ENCODE peak calls at places on chromosomes 7 and 10, in eight cellular contexts. One of them, this sample, is unnamed.

GRCh38 chr7:66921396-66921917 is 432 bp downstream of the TMEM248 start:
- DNase-seq in fibroblast of lung: peak
- DNase-seq in neural progenitor cell: no peak
- DNase-seq in GM06990: peak
- DNase-seq in cardiac fibroblast: peak
- DNase-seq in transverse colon: peak
- DNase-seq in gastrocnemius medialis: no peak
- DNase-seq in PC-9: no peak
- DNase-seq in this sample: no peak

GRCh38 chr7:18495412-18496335 is at the start of gene HDAC9:
- DNase-seq in fibroblast of lung: peak
- DNase-seq in neural progenitor cell: peak
- DNase-seq in GM06990: peak
- DNase-seq in cardiac fibroblast: peak
- DNase-seq in transverse colon: peak
- DNase-seq in gastrocnemius medialis: peak
- DNase-seq in PC-9: no peak
- DNase-seq in this sample: no peak

GRCh38 chr10:46525824-46526681 is 30.4 kb downstream of the GPRIN2 start:
- DNase-seq in fibroblast of lung: peak
- DNase-seq in neural progenitor cell: no peak
- DNase-seq in GM06990: no peak
- DNase-seq in cardiac fibroblast: no peak
- DNase-seq in transverse colon: no peak
- DNase-seq in gastrocnemius medialis: no peak
- DNase-seq in PC-9: no peak
- DNase-seq in this sample: no peak

GRCh38 chr10:27393961-27394360 is 110.1 kb upstream of the RAB18 start:
- DNase-seq in fibroblast of lung: no peak
- DNase-seq in neural progenitor cell: no peak
- DNase-seq in GM06990: no peak
- DNase-seq in cardiac fibroblast: no peak
- DNase-seq in transverse colon: no peak
- DNase-seq in gastrocnemius medialis: no peak
- DNase-seq in PC-9: no peak
- DNase-seq in this sample: no peak

GRCh38 chr7:128302110-128302509 is 41.6 kb downstream of the RBM28 start:
- DNase-seq in fibroblast of lung: peak
- DNase-seq in neural progenitor cell: no peak
- DNase-seq in GM06990: no peak
- DNase-seq in cardiac fibroblast: no peak
- DNase-seq in transverse colon: no peak
- DNase-seq in gastrocnemius medialis: no peak
- DNase-seq in PC-9: no peak
- DNase-seq in this sample: no peak

GRCh38 chr7:69109131-69109740 is 489.0 kb upstream of the AUTS2 start:
- DNase-seq in fibroblast of lung: peak
- DNase-seq in neural progenitor cell: no peak
- DNase-seq in GM06990: no peak
- DNase-seq in cardiac fibroblast: no peak
- DNase-seq in transverse colon: no peak
- DNase-seq in gastrocnemius medialis: no peak
- DNase-seq in PC-9: no peak
- DNase-seq in this sample: no peak

GRCh38 chr7:55017841-55018240 is 976 bp upstream of the EGFR start:
- DNase-seq in fibroblast of lung: no peak
- DNase-seq in neural progenitor cell: no peak
- DNase-seq in GM06990: no peak
- DNase-seq in cardiac fibroblast: no peak
- DNase-seq in transverse colon: no peak
- DNase-seq in gastrocnemius medialis: no peak
- DNase-seq in PC-9: no peak
- DNase-seq in this sample: no peak

GRCh38 chr10:12741255-12741915 is 260.1 kb downstream of the CCDC3 start:
- DNase-seq in fibroblast of lung: no peak
- DNase-seq in neural progenitor cell: no peak
- DNase-seq in GM06990: no peak
- DNase-seq in cardiac fibroblast: peak
- DNase-seq in transverse colon: no peak
- DNase-seq in gastrocnemius medialis: peak
- DNase-seq in PC-9: no peak
- DNase-seq in this sample: no peak

GRCh38 chr7:114488696-114489095 is 74.1 kb downstream of the FOXP2 start:
- DNase-seq in fibroblast of lung: no peak
- DNase-seq in neural progenitor cell: no peak
- DNase-seq in GM06990: no peak
- DNase-seq in cardiac fibroblast: no peak
- DNase-seq in transverse colon: no peak
- DNase-seq in gastrocnemius medialis: no peak
- DNase-seq in PC-9: no peak
- DNase-seq in this sample: no peak

GRCh38 chr7:1355568-1356340 is 103.5 kb downstream of the MICALL2 start:
- DNase-seq in fibroblast of lung: no peak
- DNase-seq in neural progenitor cell: no peak
- DNase-seq in GM06990: no peak
- DNase-seq in cardiac fibroblast: no peak
- DNase-seq in transverse colon: peak
- DNase-seq in gastrocnemius medialis: no peak
- DNase-seq in PC-9: no peak
- DNase-seq in this sample: no peak

GRCh38 chr7:44293561-44294324 is 31.7 kb downstream of the CAMK2B start:
- DNase-seq in fibroblast of lung: no peak
- DNase-seq in neural progenitor cell: peak
- DNase-seq in GM06990: no peak
- DNase-seq in cardiac fibroblast: no peak
- DNase-seq in transverse colon: peak
- DNase-seq in gastrocnemius medialis: peak
- DNase-seq in PC-9: no peak
- DNase-seq in this sample: no peak

GRCh38 chr7:5578441-5579024 is 154.9 kb upstream of the TNRC18 start:
- DNase-seq in fibroblast of lung: no peak
- DNase-seq in neural progenitor cell: no peak
- DNase-seq in GM06990: no peak
- DNase-seq in cardiac fibroblast: no peak
- DNase-seq in transverse colon: no peak
- DNase-seq in gastrocnemius medialis: no peak
- DNase-seq in PC-9: no peak
- DNase-seq in this sample: no peak

GRCh38 chr7:13540429-13540828 is 449.0 kb downstream of the ETV1 start:
- DNase-seq in fibroblast of lung: peak
- DNase-seq in neural progenitor cell: no peak
- DNase-seq in GM06990: no peak
- DNase-seq in cardiac fibroblast: peak
- DNase-seq in transverse colon: no peak
- DNase-seq in gastrocnemius medialis: no peak
- DNase-seq in PC-9: no peak
- DNase-seq in this sample: no peak

GRCh38 chr10:21173964-21174669 is 277.0 kb upstream of the NEBL start:
- DNase-seq in fibroblast of lung: peak
- DNase-seq in neural progenitor cell: peak
- DNase-seq in GM06990: peak
- DNase-seq in cardiac fibroblast: peak
- DNase-seq in transverse colon: peak
- DNase-seq in gastrocnemius medialis: no peak
- DNase-seq in PC-9: peak
- DNase-seq in this sample: no peak

GRCh38 chr7:129989466-129989865 is 36.7 kb upstream of the UBE2H start:
- DNase-seq in fibroblast of lung: peak
- DNase-seq in neural progenitor cell: no peak
- DNase-seq in GM06990: peak
- DNase-seq in cardiac fibroblast: no peak
- DNase-seq in transverse colon: no peak
- DNase-seq in gastrocnemius medialis: no peak
- DNase-seq in PC-9: peak
- DNase-seq in this sample: no peak

GRCh38 chr10:97373456-97373855 is 27.7 kb downstream of the RRP12 start:
- DNase-seq in fibroblast of lung: no peak
- DNase-seq in neural progenitor cell: no peak
- DNase-seq in GM06990: no peak
- DNase-seq in cardiac fibroblast: no peak
- DNase-seq in transverse colon: no peak
- DNase-seq in gastrocnemius medialis: no peak
- DNase-seq in PC-9: no peak
- DNase-seq in this sample: no peak

GRCh38 chr10:125149278-125150047 is 10.9 kb downstream of the CTBP2 start:
- DNase-seq in fibroblast of lung: peak
- DNase-seq in neural progenitor cell: no peak
- DNase-seq in GM06990: no peak
- DNase-seq in cardiac fibroblast: peak
- DNase-seq in transverse colon: peak
- DNase-seq in gastrocnemius medialis: peak
- DNase-seq in PC-9: no peak
- DNase-seq in this sample: no peak

GRCh38 chr10:72981882-72982529 is 27.4 kb upstream of the PLA2G12B start:
- DNase-seq in fibroblast of lung: no peak
- DNase-seq in neural progenitor cell: no peak
- DNase-seq in GM06990: no peak
- DNase-seq in cardiac fibroblast: peak
- DNase-seq in transverse colon: no peak
- DNase-seq in gastrocnemius medialis: peak
- DNase-seq in PC-9: no peak
- DNase-seq in this sample: no peak

GRCh38 chr10:72980348-72980747 is 25.7 kb upstream of the PLA2G12B start:
- DNase-seq in fibroblast of lung: no peak
- DNase-seq in neural progenitor cell: no peak
- DNase-seq in GM06990: no peak
- DNase-seq in cardiac fibroblast: no peak
- DNase-seq in transverse colon: no peak
- DNase-seq in gastrocnemius medialis: peak
- DNase-seq in PC-9: no peak
- DNase-seq in this sample: no peak

GRCh38 chr10:72976886-72977285 is 22.3 kb upstream of the PLA2G12B start:
- DNase-seq in fibroblast of lung: no peak
- DNase-seq in neural progenitor cell: no peak
- DNase-seq in GM06990: no peak
- DNase-seq in cardiac fibroblast: no peak
- DNase-seq in transverse colon: no peak
- DNase-seq in gastrocnemius medialis: no peak
- DNase-seq in PC-9: no peak
- DNase-seq in this sample: no peak

GRCh38 chr10:72981028-72981881 is 26.6 kb upstream of the PLA2G12B start:
- DNase-seq in fibroblast of lung: no peak
- DNase-seq in neural progenitor cell: no peak
- DNase-seq in GM06990: no peak
- DNase-seq in cardiac fibroblast: no peak
- DNase-seq in transverse colon: no peak
- DNase-seq in gastrocnemius medialis: peak
- DNase-seq in PC-9: no peak
- DNase-seq in this sample: no peak

DNA sequence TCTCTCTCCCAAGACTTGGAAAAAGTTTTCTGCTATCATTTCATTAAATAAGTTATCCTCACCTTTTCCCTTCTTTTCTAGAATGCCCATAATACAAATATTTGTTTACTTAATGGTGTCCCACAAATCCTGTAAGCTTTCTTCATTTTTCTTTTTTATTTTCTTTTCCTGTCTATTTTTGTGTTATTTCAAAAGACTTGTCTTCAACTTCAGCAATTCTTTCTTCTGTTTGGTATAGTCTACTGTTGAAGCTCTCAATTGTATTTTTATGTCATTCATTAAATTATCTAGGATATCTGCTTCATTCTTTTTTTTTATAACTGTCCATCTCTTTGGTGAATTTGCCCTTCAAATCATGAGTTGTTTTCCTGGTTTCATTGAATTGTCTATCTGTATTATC is 25.1 kb upstream of the PLA2G12B start:
- DNase-seq in fibroblast of lung: no peak
- DNase-seq in neural progenitor cell: no peak
- DNase-seq in GM06990: no peak
- DNase-seq in cardiac fibroblast: no peak
- DNase-seq in transverse colon: no peak
- DNase-seq in gastrocnemius medialis: no peak
- DNase-seq in PC-9: no peak
- DNase-seq in this sample: no peak
- H3K4me3 ChIP-seq in fibroblast of lung: no peak
- H3K4me3 ChIP-seq in neural progenitor cell: no peak
- H3K4me3 ChIP-seq in GM06990: no peak
- H3K4me3 ChIP-seq in cardiac fibroblast: no peak
- H3K4me3 ChIP-seq in transverse colon: no peak
- H3K4me3 ChIP-seq in gastrocnemius medialis: no peak
- H3K4me3 ChIP-seq in PC-9: no peak
- H3K4me3 ChIP-seq in this sample: no peak

GRCh38 chr7:87213801-87214200 is 5.7 kb downstream of the TMEM243 start:
- DNase-seq in fibroblast of lung: no peak
- DNase-seq in neural progenitor cell: no peak
- DNase-seq in GM06990: no peak
- DNase-seq in cardiac fibroblast: no peak
- DNase-seq in transverse colon: no peak
- DNase-seq in gastrocnemius medialis: no peak
- DNase-seq in PC-9: no peak
- DNase-seq in this sample: no peak
- TF ChIP-seq CTCF in fibroblast of lung: no peak
- TF ChIP-seq CTCF in neural progenitor cell: no peak
- TF ChIP-seq CTCF in GM06990: no peak
- TF ChIP-seq CTCF in cardiac fibroblast: no peak
- TF ChIP-seq CTCF in transverse colon: no peak
- TF ChIP-seq CTCF in gastrocnemius medialis: no peak
- TF ChIP-seq CTCF in PC-9: no peak
- TF ChIP-seq CTCF in this sample: no peak

DNA sequence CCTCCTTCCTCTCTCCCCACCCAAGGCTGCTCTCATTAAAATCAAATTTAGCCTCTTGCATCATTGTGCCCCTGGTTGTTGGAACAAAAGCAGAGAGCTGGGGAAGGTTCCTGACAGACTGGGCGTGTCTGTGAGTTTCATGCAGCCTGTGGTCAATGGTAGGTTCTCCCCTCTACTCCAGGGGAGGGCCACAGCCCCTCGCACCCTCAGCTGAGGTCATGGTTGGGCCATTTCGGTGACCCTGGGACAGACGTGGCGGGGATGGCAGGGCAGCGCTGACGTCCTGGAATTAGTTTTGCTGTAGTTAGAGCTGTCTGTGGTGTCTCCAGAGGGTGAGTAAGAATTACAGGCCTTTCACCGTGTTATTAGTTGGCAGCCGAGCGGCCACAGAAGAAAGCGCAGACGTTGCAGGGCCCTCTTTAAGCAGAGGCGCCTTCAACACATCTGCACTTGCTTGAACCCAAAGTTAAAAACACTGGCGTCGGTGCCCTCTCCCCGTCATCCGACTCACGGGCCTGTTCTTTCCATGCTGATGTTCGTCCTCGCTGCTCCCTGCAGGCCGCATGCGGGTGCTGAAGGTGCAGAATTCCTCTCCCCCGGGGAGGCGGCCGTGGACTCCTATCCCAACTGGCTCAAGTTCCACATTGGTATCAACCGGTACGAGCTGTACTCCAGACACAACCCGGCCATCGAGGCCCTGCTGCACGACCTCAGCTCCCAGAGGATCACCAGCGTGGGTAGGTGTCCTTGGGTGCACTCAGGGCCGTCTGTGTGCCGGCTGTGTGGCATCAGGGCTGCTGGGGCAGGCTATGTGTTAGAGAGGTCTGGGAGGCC is 2.8 kb downstream of the FAM20C start:
- DNase-seq in fibroblast of lung: peak
- DNase-seq in neural progenitor cell: no peak
- DNase-seq in GM06990: no peak
- DNase-seq in cardiac fibroblast: peak
- DNase-seq in transverse colon: no peak
- DNase-seq in gastrocnemius medialis: no peak
- DNase-seq in PC-9: no peak
- DNase-seq in this sample: no peak
- H3K4me3 ChIP-seq in fibroblast of lung: peak
- H3K4me3 ChIP-seq in neural progenitor cell: no peak
- H3K4me3 ChIP-seq in GM06990: no peak
- H3K4me3 ChIP-seq in cardiac fibroblast: peak
- H3K4me3 ChIP-seq in transverse colon: no peak
- H3K4me3 ChIP-seq in gastrocnemius medialis: peak
- H3K4me3 ChIP-seq in PC-9: peak
- H3K4me3 ChIP-seq in this sample: peak

GRCh38 chr7:2482725-2483451 is 6.7 kb upstream of the GRIFIN start:
- DNase-seq in fibroblast of lung: no peak
- DNase-seq in neural progenitor cell: no peak
- DNase-seq in GM06990: no peak
- DNase-seq in cardiac fibroblast: no peak
- DNase-seq in transverse colon: no peak
- DNase-seq in gastrocnemius medialis: no peak
- DNase-seq in PC-9: peak
- DNase-seq in this sample: no peak
- TF ChIP-seq CTCF in fibroblast of lung: no peak
- TF ChIP-seq CTCF in neural progenitor cell: peak
- TF ChIP-seq CTCF in GM06990: peak
- TF ChIP-seq CTCF in cardiac fibroblast: no peak
- TF ChIP-seq CTCF in transverse colon: no peak
- TF ChIP-seq CTCF in gastrocnemius medialis: no peak
- TF ChIP-seq CTCF in PC-9: peak
- TF ChIP-seq CTCF in this sample: peak